ENCODE peak calls at places on chromosomes 1 and 21, in ten cellular contexts. O is SJSA1; B is CD4-positive, alpha-beta T cell; H is fibroblast of lung; D is stomach; P is breast epithelium; Y is heart right ventricle; W is CD8-positive, alpha-beta T cell; M is CD4-positive, alpha-beta memory T cell; V is mucosa of descending colon. S is an unnamed sample. For H3K9me3, the result is how much of the 10 kb centered on the place peaks cover.

GRCh38 chr21:44710756-44711326 is 531 bp downstream of the TSPEAR start:
- DNase-seq in O (no peak), B (peak), H (no peak), D (no peak), P (no peak), Y (no peak), W (no peak), M (no peak), V (no peak), S (no peak)

GRCh38 chr1:197145451-197146029 is 929 bp downstream of the ASPM start:
- DNase-seq in O (no peak), B (no peak), H (peak), D (no peak), P (no peak), Y (no peak), W (no peak), M (no peak), V (peak), S (no peak)

GRCh38 chr1:4002741-4003140 is 102.7 kb upstream of the C1orf174 start:
- DNase-seq in O (no peak), B (no peak), H (no peak), D (no peak), P (no peak), Y (no peak), W (no peak), M (no peak), V (no peak), S (no peak)

GRCh38 chr1:157176591-157177121 is 38.5 kb upstream of the ETV3 start:
- DNase-seq in O (no peak), B (no peak), H (no peak), D (no peak), P (no peak), Y (no peak), W (no peak), M (no peak), V (no peak), S (no peak)

GRCh38 chr1:9183898-9184297 is 50.7 kb upstream of the H6PD start:
- DNase-seq in O (no peak), B (no peak), H (no peak), D (no peak), P (no peak), Y (no peak), W (no peak), M (no peak), V (no peak), S (no peak)

GRCh38 chr1:25198731-25199231 is 33.5 kb downstream of the SYF2 start:
- DNase-seq in O (peak), B (no peak), H (no peak), D (peak), P (peak), Y (peak), W (peak), M (no peak), V (peak), S (peak)

GRCh38 chr1:39106949-39107740 is 81.0 kb downstream of the NDUFS5 start:
- DNase-seq in O (peak), B (no peak), H (peak), D (no peak), P (no peak), Y (no peak), W (no peak), M (no peak), V (no peak), S (no peak)

GRCh38 chr1:32696041-32696440 is 6.5 kb downstream of the SYNC start:
- DNase-seq in O (no peak), B (no peak), H (no peak), D (no peak), P (no peak), Y (no peak), W (no peak), M (no peak), V (no peak), S (no peak)

GRCh38 chr1:94643776-94644175 is 102.2 kb upstream of the F3 start:
- DNase-seq in O (no peak), B (no peak), H (no peak), D (no peak), P (no peak), Y (no peak), W (no peak), M (no peak), V (no peak), S (no peak)

GRCh38 chr1:8970870-8971337 is 25.2 kb downstream of the CA6 start:
- DNase-seq in O (no peak), B (no peak), H (no peak), D (no peak), P (no peak), Y (no peak), W (peak), M (peak), V (no peak), S (no peak)

GRCh38 chr1:212229654-212230053 is 55.6 kb upstream of the PPP2R5A start:
- DNase-seq in O (no peak), B (no peak), H (no peak), D (no peak), P (no peak), Y (no peak), W (no peak), M (no peak), V (no peak), S (no peak)

GRCh38 chr1:83860506-83861221 is 138.3 kb downstream of the TTLL7 start:
- DNase-seq in O (no peak), B (peak), H (peak), D (peak), P (peak), Y (peak), W (peak), M (peak), V (peak), S (peak)

GRCh38 chr1:109438798-109439297 is 12.6 kb upstream of the PSMA5 start:
- DNase-seq in O (peak), B (no peak), H (peak), D (no peak), P (no peak), Y (peak), W (no peak), M (no peak), V (no peak), S (no peak)

GRCh38 chr21:37467082-37467481 is 100.5 kb downstream of the DYRK1A start:
- DNase-seq in O (no peak), B (no peak), H (no peak), D (no peak), P (no peak), Y (no peak), W (no peak), M (no peak), V (no peak), S (no peak)
- H3K9me3 ChIP-seq in O (under half), B (under half), H (under half), D (under half), P (under half), Y (under half), W (under half), M (under half), V (under half), S (under half)

GRCh38 chr1:248406721-248407692 is 4.2 kb downstream of the OR2T1 start:
- DNase-seq in O (no peak), B (no peak), H (no peak), D (no peak), P (no peak), Y (no peak), W (no peak), M (no peak), V (no peak), S (no peak)
- H3K9me3 ChIP-seq in O (under half), B (under half), H (under half), D (under half), P (under half), Y (under half), W (under half), M (under half), V (under half), S (under half)

GRCh38 chr1:30484668-30485067 is 238.7 kb downstream of the MATN1 start:
- DNase-seq in O (no peak), B (no peak), H (no peak), D (no peak), P (no peak), Y (no peak), W (no peak), M (no peak), V (no peak), S (no peak)
- H3K9me3 ChIP-seq in O (under half), B (under half), H (under half), D (under half), P (under half), Y (under half), W (under half), M (under half), V (under half), S (under half)

GRCh38 chr1:18411820-18412641 is 68.7 kb upstream of the KLHDC7A start:
- DNase-seq in O (no peak), B (no peak), H (no peak), D (no peak), P (no peak), Y (no peak), W (no peak), M (no peak), V (no peak), S (no peak)

GRCh38 chr1:18410407-18410806 is 70.3 kb upstream of the KLHDC7A start:
- DNase-seq in O (no peak), B (no peak), H (no peak), D (no peak), P (no peak), Y (no peak), W (no peak), M (no peak), V (no peak), S (peak)

GRCh38 chr1:18409609-18410237 is 71.0 kb upstream of the KLHDC7A start:
- DNase-seq in O (no peak), B (no peak), H (no peak), D (no peak), P (no peak), Y (no peak), W (no peak), M (no peak), V (no peak), S (no peak)

GRCh38 chr1:18412882-18413353 is 67.8 kb upstream of the KLHDC7A start:
- DNase-seq in O (no peak), B (no peak), H (no peak), D (no peak), P (no peak), Y (no peak), W (no peak), M (no peak), V (no peak), S (no peak)

DNA sequence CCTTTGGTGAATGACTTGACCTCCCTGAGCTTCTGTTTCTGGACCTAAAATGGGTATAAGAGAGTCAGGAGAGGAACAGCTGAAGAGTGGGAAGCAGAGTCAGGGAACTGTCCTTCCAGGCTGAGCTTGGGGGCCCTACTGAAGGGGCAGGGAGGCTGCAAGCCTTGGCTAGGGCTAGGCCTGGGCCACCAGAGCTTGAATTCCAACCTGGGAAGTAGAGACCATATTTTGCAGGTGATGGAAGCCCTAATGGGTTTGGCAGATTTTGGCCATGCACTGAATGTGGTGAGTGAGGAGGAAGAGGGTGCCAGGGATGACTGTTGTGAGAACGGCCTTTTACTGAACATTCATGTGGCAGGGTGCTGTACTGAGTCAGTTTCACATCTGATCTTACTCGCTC is 69.4 kb upstream of the KLHDC7A start:
- DNase-seq in O (no peak), B (no peak), H (no peak), D (no peak), P (no peak), Y (no peak), W (no peak), M (no peak), V (no peak), S (no peak)
- H3K9me3 ChIP-seq in O (under half), B (under half), H (under half), D (under half), P (under half), Y (under half), W (under half), M (under half), V (under half), S (under half)